ENCODE peak calls at places on chromosomes 13 and 19, in seven cellular contexts. Z is stimulated activated CD4-positive, alpha-beta T cell treated with anti-CD3 and anti-CD28 coated beads, Interleukin-2, amount 100 ng/mL, for 48 hours; U is psoas muscle; T is ascending aorta; C is posterior cingulate gyrus; A is mesothelial cell of epicardium; J is endodermal cell. G is an unnamed sample.

GRCh38 chr19:5339470-5339949 is 1.1 kb downstream of the PTPRS start:
- DNase-seq in Z (no peak), U (no peak), T (no peak), C (no peak), A (no peak), J (no peak), G (no peak)

GRCh38 chr13:50244913-50245574 is 229.8 kb downstream of the KCNRG start:
- DNase-seq in Z (peak), U (no peak), T (no peak), C (no peak), A (no peak), J (no peak), G (no peak)

GRCh38 chr19:44890366-44891015 is 563 bp upstream of the TOMM40 start:
- DNase-seq in Z (no peak), U (no peak), T (peak), C (peak), A (peak), J (peak), G (peak)

GRCh38 chr13:109869312-109870237 is 83.2 kb upstream of the IRS2 start:
- DNase-seq in Z (no peak), U (peak), T (no peak), C (peak), A (no peak), J (peak), G (peak)

GRCh38 chr13:106156468-106156867 is 379.0 kb downstream of the EFNB2 start:
- DNase-seq in Z (no peak), U (no peak), T (no peak), C (no peak), A (no peak), J (no peak), G (no peak)

GRCh38 chr19:8487137-8487851 is 15.1 kb downstream of the PRAM1 start:
- DNase-seq in Z (peak), U (no peak), T (peak), C (peak), A (no peak), J (no peak), G (no peak)

GRCh38 chr13:42355118-42355840 is 83.3 kb downstream of the AKAP11 start:
- DNase-seq in Z (no peak), U (no peak), T (no peak), C (no peak), A (no peak), J (no peak), G (no peak)

GRCh38 chr19:44585371-44586141 is 27.8 kb upstream of the IGSF23 start:
- DNase-seq in Z (no peak), U (no peak), T (no peak), C (no peak), A (no peak), J (no peak), G (peak)

GRCh38 chr13:102392810-102393209 is 9.0 kb downstream of the FGF14 start:
- DNase-seq in Z (no peak), U (no peak), T (no peak), C (no peak), A (no peak), J (no peak), G (no peak)

GRCh38 chr19:44660081-44660480 is 11.2 kb upstream of the CEACAM19 start:
- DNase-seq in Z (no peak), U (no peak), T (no peak), C (peak), A (no peak), J (no peak), G (no peak)

GRCh38 chr13:109945206-109945960 is 159.0 kb upstream of the IRS2 start:
- DNase-seq in Z (no peak), U (no peak), T (no peak), C (no peak), A (no peak), J (no peak), G (no peak)

GRCh38 chr19:8494158-8494557 is 8.3 kb downstream of the PRAM1 start:
- DNase-seq in Z (no peak), U (no peak), T (no peak), C (no peak), A (no peak), J (no peak), G (no peak)

GRCh38 chr13:32320528-32320927 is 5.2 kb downstream of the BRCA2 start:
- DNase-seq in Z (no peak), U (no peak), T (no peak), C (no peak), A (no peak), J (no peak), G (no peak)

G was measured in T47D.